ENCODE peak calls at places on chromosomes 13 and 19, in seven cellular contexts. One of them, this sample, is unnamed.

GRCh38 chr19:41997121-41997850 is 3.3 kb upstream of the ATP1A3 start:
- DNase-seq in H1: peak; percentile 91
- DNase-seq in K562: peak; percentile 80
- DNase-seq in HepG2: no peak
- DNase-seq in SK-N-SH: peak; percentile 62
- DNase-seq in GM12878: no peak
- DNase-seq in HCT116: no peak
- DNase-seq in this sample: peak; percentile 83

GRCh38 chr13:40922437-40923040 is 96.6 kb downstream of the ELF1 start:
- DNase-seq in H1: peak; percentile 49
- DNase-seq in GM12878: no peak
- DNase-seq in SK-N-SH: no peak
- DNase-seq in HepG2: peak; percentile 10
- DNase-seq in HCT116: no peak
- DNase-seq in K562: no peak
- DNase-seq in this sample: no peak

GRCh38 chr19:53991224-53992113 is at the start of gene CACNG6:
- DNase-seq in H1: peak; percentile 77
- DNase-seq in HCT116: no peak
- DNase-seq in GM12878: no peak
- DNase-seq in SK-N-SH: peak; percentile 73
- DNase-seq in K562: no peak
- DNase-seq in HepG2: no peak
- DNase-seq in this sample: peak; percentile 44

GRCh38 chr13:71759506-71760225 is 107.3 kb downstream of the DACH1 start:
- DNase-seq in SK-N-SH: no peak
- DNase-seq in HCT116: no peak
- DNase-seq in HepG2: peak; percentile 10
- DNase-seq in H1: no peak
- DNase-seq in GM12878: no peak
- DNase-seq in K562: no peak
- DNase-seq in this sample: no peak

GRCh38 chr13:98476106-98476505 is 100.8 kb downstream of the STK24 start:
- DNase-seq in GM12878: no peak
- DNase-seq in HepG2: no peak
- DNase-seq in H1: no peak
- DNase-seq in SK-N-SH: peak; percentile 57
- DNase-seq in HCT116: no peak
- DNase-seq in K562: no peak
- DNase-seq in this sample: no peak

GRCh38 chr19:39599116-39599515 is 3.2 kb upstream of the LGALS13 start:
- DNase-seq in HepG2: peak; percentile 30
- DNase-seq in K562: peak; percentile 25
- DNase-seq in H1: peak; percentile 58
- DNase-seq in HCT116: no peak
- DNase-seq in GM12878: no peak
- DNase-seq in SK-N-SH: no peak
- DNase-seq in this sample: peak; percentile 72

GRCh38 chr19:48490980-48491792 is 20.4 kb downstream of the LMTK3 start:
- DNase-seq in H1: peak; percentile 87
- DNase-seq in HCT116: peak; percentile 71
- DNase-seq in SK-N-SH: peak; percentile 82
- DNase-seq in HepG2: no peak
- DNase-seq in K562: peak; percentile 95
- DNase-seq in GM12878: no peak
- DNase-seq in this sample: peak; percentile 76

GRCh38 chr13:87259479-87260083 is 411.6 kb upstream of the SLITRK5 start:
- DNase-seq in K562: no peak
- DNase-seq in H1: no peak
- DNase-seq in SK-N-SH: peak; percentile 2
- DNase-seq in HepG2: peak; percentile 8
- DNase-seq in HCT116: peak; percentile 13
- DNase-seq in GM12878: no peak
- DNase-seq in this sample: peak; percentile 64

GRCh38 chr13:97460004-97460756 is 26.2 kb downstream of the RAP2A start:
- DNase-seq in SK-N-SH: no peak
- DNase-seq in HCT116: no peak
- DNase-seq in GM12878: peak; percentile 91
- DNase-seq in HepG2: no peak
- DNase-seq in H1: no peak
- DNase-seq in K562: no peak
- DNase-seq in this sample: no peak

DNA sequence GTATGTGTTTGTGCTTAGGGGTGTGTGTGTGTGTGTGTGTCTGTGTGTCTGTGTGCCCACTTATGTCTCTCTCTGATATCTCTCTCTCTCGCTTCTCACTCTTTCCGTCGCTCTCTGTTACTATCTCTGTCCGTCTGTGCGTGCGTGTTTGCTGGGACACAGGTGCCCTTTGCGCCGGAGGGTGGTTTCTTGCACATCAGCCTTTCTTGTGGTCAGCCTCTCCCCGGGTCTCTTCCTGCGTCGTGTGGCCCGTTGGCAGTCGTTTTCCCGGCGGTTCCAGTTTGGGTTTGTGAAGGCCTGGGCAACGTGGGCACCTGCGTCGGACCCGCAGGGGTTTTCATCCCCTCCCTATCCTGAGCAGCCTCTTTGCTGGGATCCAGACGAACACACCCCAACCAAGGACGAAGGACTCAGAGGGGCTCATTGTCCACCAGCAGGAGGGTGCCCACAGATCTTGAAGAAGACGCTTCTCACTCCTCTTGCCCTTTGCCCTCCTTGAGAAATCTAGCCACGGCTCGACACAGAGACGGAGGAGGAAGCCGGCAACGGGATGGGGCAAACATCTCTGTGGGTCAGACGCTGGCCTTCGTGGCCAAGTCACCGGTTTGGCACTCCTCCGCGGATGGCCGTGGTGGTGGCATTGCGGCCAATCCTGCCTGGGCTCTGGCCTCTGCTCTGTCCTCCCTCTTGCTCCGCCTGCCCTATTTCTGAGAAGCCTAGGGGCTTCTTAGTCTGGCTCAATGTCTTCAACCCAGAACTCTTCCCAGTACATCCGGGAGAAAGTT is 52.3 kb downstream of the ZNF146 start:
- DNase-seq in HepG2: no peak
- DNase-seq in GM12878: no peak
- DNase-seq in SK-N-SH: no peak
- DNase-seq in H1: no peak
- DNase-seq in HCT116: no peak
- DNase-seq in K562: no peak
- DNase-seq in this sample: no peak
- TF ChIP-seq JUND in HepG2: no peak
- TF ChIP-seq JUND in GM12878: no peak
- TF ChIP-seq JUND in SK-N-SH: no peak
- TF ChIP-seq JUND in H1: no peak
- TF ChIP-seq JUND in HCT116: no peak
- TF ChIP-seq JUND in K562: no peak
- TF ChIP-seq JUND in this sample: no peak

GRCh38 chr19:29478578-29479565 is 46.9 kb upstream of the VSTM2B start:
- DNase-seq in HCT116: peak; percentile 3
- DNase-seq in HepG2: peak; percentile 13
- DNase-seq in GM12878: no peak
- DNase-seq in SK-N-SH: peak; percentile 58
- DNase-seq in H1: peak; percentile 85
- DNase-seq in K562: peak; percentile 40
- DNase-seq in this sample: peak; percentile 30

GRCh38 chr19:29480507-29480906 is 45.3 kb upstream of the VSTM2B start:
- DNase-seq in K562: no peak
- DNase-seq in SK-N-SH: no peak
- DNase-seq in H1: no peak
- DNase-seq in HepG2: no peak
- DNase-seq in GM12878: no peak
- DNase-seq in HCT116: no peak
- DNase-seq in this sample: no peak

GRCh38 chr19:29479941-29480340 is 45.9 kb upstream of the VSTM2B start:
- DNase-seq in SK-N-SH: no peak
- DNase-seq in H1: peak; percentile 32
- DNase-seq in HCT116: no peak
- DNase-seq in HepG2: no peak
- DNase-seq in GM12878: no peak
- DNase-seq in K562: no peak
- DNase-seq in this sample: no peak

GRCh38 chr19:29476528-29476927 is 49.3 kb upstream of the VSTM2B start:
- DNase-seq in HCT116: no peak
- DNase-seq in K562: no peak
- DNase-seq in H1: no peak
- DNase-seq in SK-N-SH: no peak
- DNase-seq in HepG2: no peak
- DNase-seq in GM12878: no peak
- DNase-seq in this sample: no peak

DNA sequence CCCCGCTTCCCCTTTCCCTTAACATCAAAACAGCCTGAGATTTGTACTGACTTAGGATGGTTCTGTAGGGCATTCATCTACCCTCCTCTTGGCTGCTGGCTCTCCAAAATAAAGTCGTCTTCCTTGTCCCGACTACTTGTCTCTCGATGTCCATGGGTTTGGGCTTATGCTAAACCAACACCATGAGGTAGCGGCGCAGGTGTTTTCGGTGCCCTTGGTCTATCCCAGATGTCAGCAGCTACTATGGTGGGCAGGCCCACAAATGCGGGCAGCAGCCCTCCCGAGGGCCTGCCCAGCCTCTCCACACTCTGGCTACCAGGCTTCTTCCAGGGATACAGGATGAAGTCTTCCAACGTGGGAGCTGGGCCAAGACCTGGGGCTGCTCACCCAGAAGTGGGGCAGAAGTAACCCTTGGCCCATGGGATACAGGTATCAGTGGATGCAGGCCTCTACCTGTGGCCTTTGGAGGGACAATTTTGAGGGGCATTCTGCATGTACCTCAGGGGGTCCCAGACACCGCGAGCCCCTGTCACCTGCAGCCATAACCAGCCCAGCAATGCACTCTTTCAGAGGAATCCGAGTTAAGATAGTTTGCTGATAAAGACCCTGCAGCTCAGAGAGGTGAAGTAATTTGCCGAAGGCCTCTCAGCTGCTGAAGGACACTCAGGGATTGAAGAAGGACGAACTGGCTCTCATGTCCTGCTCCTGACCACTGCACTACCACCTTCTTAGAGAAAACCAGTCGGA is 47.8 kb upstream of the VSTM2B start:
- DNase-seq in SK-N-SH: no peak
- DNase-seq in GM12878: no peak
- DNase-seq in H1: peak; percentile 29
- DNase-seq in K562: no peak
- DNase-seq in HepG2: no peak
- DNase-seq in HCT116: no peak
- DNase-seq in this sample: no peak
- TF ChIP-seq JUND in SK-N-SH: no peak
- TF ChIP-seq JUND in GM12878: no peak
- TF ChIP-seq JUND in H1: no peak
- TF ChIP-seq JUND in K562: no peak
- TF ChIP-seq JUND in HepG2: no peak
- TF ChIP-seq JUND in HCT116: no peak
- TF ChIP-seq JUND in this sample: no peak

GRCh38 chr13:106498158-106498557 is 37.3 kb downstream of the EFNB2 start:
- DNase-seq in SK-N-SH: no peak
- DNase-seq in GM12878: no peak
- DNase-seq in HCT116: no peak
- DNase-seq in HepG2: no peak
- DNase-seq in H1: no peak
- DNase-seq in K562: no peak
- DNase-seq in this sample: no peak

GRCh38 chr13:106498571-106498970 is 36.9 kb downstream of the EFNB2 start:
- DNase-seq in GM12878: no peak
- DNase-seq in SK-N-SH: no peak
- DNase-seq in K562: no peak
- DNase-seq in H1: no peak
- DNase-seq in HCT116: no peak
- DNase-seq in HepG2: no peak
- DNase-seq in this sample: no peak

GRCh38 chr13:106499905-106500304 is 35.6 kb downstream of the EFNB2 start:
- DNase-seq in GM12878: peak; percentile 15
- DNase-seq in HepG2: no peak
- DNase-seq in SK-N-SH: no peak
- DNase-seq in HCT116: no peak
- DNase-seq in H1: no peak
- DNase-seq in K562: no peak
- DNase-seq in this sample: no peak

GRCh38 chr13:106499113-106499512 is 36.3 kb downstream of the EFNB2 start:
- DNase-seq in K562: no peak
- DNase-seq in SK-N-SH: no peak
- DNase-seq in HCT116: no peak
- DNase-seq in GM12878: no peak
- DNase-seq in H1: no peak
- DNase-seq in HepG2: no peak
- DNase-seq in this sample: no peak

GRCh38 chr13:106500450-106500849 is 35.0 kb downstream of the EFNB2 start:
- DNase-seq in GM12878: no peak
- DNase-seq in HepG2: no peak
- DNase-seq in HCT116: no peak
- DNase-seq in SK-N-SH: no peak
- DNase-seq in K562: no peak
- DNase-seq in H1: no peak
- DNase-seq in this sample: no peak
- TF ChIP-seq JUND in GM12878: no peak
- TF ChIP-seq JUND in HepG2: no peak
- TF ChIP-seq JUND in HCT116: no peak
- TF ChIP-seq JUND in SK-N-SH: no peak
- TF ChIP-seq JUND in K562: no peak
- TF ChIP-seq JUND in H1: no peak
- TF ChIP-seq JUND in this sample: no peak

GRCh38 chr19:9943744-9944143 is 7.4 kb upstream of the OLFM2 start:
- DNase-seq in HepG2: no peak
- DNase-seq in H1: no peak
- DNase-seq in GM12878: no peak
- DNase-seq in SK-N-SH: no peak
- DNase-seq in K562: no peak
- DNase-seq in HCT116: no peak
- DNase-seq in this sample: no peak

GRCh38 chr19:9945319-9945966 is 9.1 kb upstream of the OLFM2 start:
- DNase-seq in K562: peak; percentile 76
- DNase-seq in HepG2: peak; percentile 10
- DNase-seq in H1: no peak
- DNase-seq in HCT116: no peak
- DNase-seq in GM12878: no peak
- DNase-seq in SK-N-SH: peak; percentile 78
- DNase-seq in this sample: no peak

GRCh38 chr19:9941646-9942045 is 5.3 kb upstream of the OLFM2 start:
- DNase-seq in H1: no peak
- DNase-seq in GM12878: no peak
- DNase-seq in HCT116: no peak
- DNase-seq in HepG2: no peak
- DNase-seq in K562: no peak
- DNase-seq in SK-N-SH: no peak
- DNase-seq in this sample: no peak

GRCh38 chr19:9952276-9952675 is 16.0 kb upstream of the OLFM2 start:
- DNase-seq in GM12878: no peak
- DNase-seq in HepG2: no peak
- DNase-seq in K562: no peak
- DNase-seq in HCT116: no peak
- DNase-seq in H1: no peak
- DNase-seq in SK-N-SH: no peak
- DNase-seq in this sample: no peak

DNA sequence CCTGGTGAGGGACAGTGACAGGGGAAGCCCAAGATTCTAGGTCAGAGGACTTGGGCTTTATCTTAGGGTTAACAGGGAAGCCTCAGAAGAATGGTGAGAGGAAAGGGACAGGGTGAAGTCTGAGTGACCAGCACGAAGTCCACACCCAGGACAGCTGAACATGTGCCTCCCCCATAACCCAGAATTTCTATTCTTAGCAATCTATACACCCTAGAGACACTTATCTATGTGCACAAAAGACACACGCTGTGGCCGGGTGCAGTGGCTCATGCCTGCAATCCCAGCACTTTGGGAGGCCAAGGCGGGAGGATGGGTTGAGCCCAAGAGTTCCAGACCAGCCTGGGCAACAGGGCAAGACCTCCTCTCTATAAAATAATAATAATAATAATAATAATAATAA is 11.1 kb upstream of the OLFM2 start:
- DNase-seq in H1: no peak
- DNase-seq in HCT116: no peak
- DNase-seq in SK-N-SH: no peak
- DNase-seq in HepG2: no peak
- DNase-seq in K562: no peak
- DNase-seq in GM12878: no peak
- DNase-seq in this sample: no peak
- TF ChIP-seq JUND in H1: no peak
- TF ChIP-seq JUND in HCT116: no peak
- TF ChIP-seq JUND in SK-N-SH: no peak
- TF ChIP-seq JUND in HepG2: no peak
- TF ChIP-seq JUND in K562: no peak
- TF ChIP-seq JUND in GM12878: no peak
- TF ChIP-seq JUND in this sample: no peak

This sample was measured in T47D.